ENCODE peak calls at places on chromosomes 4 and X, in ten cellular contexts. One of them, this sample, is unnamed.

GRCh38 chrX:134374294-134374693 is 85.7 kb upstream of the HPRT1 start:
- DNase-seq in psoas muscle: no peak
- DNase-seq in uterus: no peak
- DNase-seq in A549: no peak
- DNase-seq in tibial artery: no peak
- DNase-seq in keratinocyte: no peak
- DNase-seq in WTC11: no peak
- DNase-seq in fibroblast of the aortic adventitia: peak; percentile 4
- DNase-seq in MM.1S: peak; percentile 55
- DNase-seq in colonic mucosa: no peak
- DNase-seq in this sample: no peak

GRCh38 chrX:74286950-74287349 is 17.0 kb upstream of the ZCCHC13 start:
- DNase-seq in psoas muscle: no peak
- DNase-seq in uterus: no peak
- DNase-seq in A549: no peak
- DNase-seq in tibial artery: no peak
- DNase-seq in keratinocyte: no peak
- DNase-seq in WTC11: no peak
- DNase-seq in fibroblast of the aortic adventitia: peak; percentile 3
- DNase-seq in MM.1S: no peak
- DNase-seq in colonic mucosa: no peak
- DNase-seq in this sample: no peak

GRCh38 chrX:14529288-14529989 is at the start of gene GLRA2:
- DNase-seq in psoas muscle: no peak
- DNase-seq in uterus: peak; percentile 9
- DNase-seq in A549: peak; percentile 1
- DNase-seq in tibial artery: no peak
- DNase-seq in keratinocyte: no peak
- DNase-seq in WTC11: peak; percentile 52
- DNase-seq in fibroblast of the aortic adventitia: peak; percentile 2
- DNase-seq in MM.1S: peak; percentile 33
- DNase-seq in colonic mucosa: peak; percentile 52
- DNase-seq in this sample: peak; percentile 5

GRCh38 chrX:102126863-102127262 is 1.4 kb downstream of the TCEAL2 start:
- DNase-seq in psoas muscle: no peak
- DNase-seq in uterus: no peak
- DNase-seq in A549: no peak
- DNase-seq in tibial artery: no peak
- DNase-seq in keratinocyte: no peak
- DNase-seq in WTC11: no peak
- DNase-seq in fibroblast of the aortic adventitia: no peak
- DNase-seq in MM.1S: no peak
- DNase-seq in colonic mucosa: no peak
- DNase-seq in this sample: no peak

GRCh38 chrX:14030248-14030592 is 528 bp upstream of the GEMIN8 start:
- DNase-seq in psoas muscle: no peak
- DNase-seq in uterus: no peak
- DNase-seq in A549: no peak
- DNase-seq in tibial artery: no peak
- DNase-seq in keratinocyte: no peak
- DNase-seq in WTC11: no peak
- DNase-seq in fibroblast of the aortic adventitia: peak; percentile 54
- DNase-seq in MM.1S: no peak
- DNase-seq in colonic mucosa: no peak
- DNase-seq in this sample: peak; percentile 26

GRCh38 chrX:24149346-24150050 is at the start of gene ZFX:
- DNase-seq in psoas muscle: peak; percentile 81
- DNase-seq in uterus: peak; percentile 74
- DNase-seq in A549: no peak
- DNase-seq in tibial artery: peak; percentile 37
- DNase-seq in keratinocyte: no peak
- DNase-seq in WTC11: peak; percentile 39
- DNase-seq in fibroblast of the aortic adventitia: peak; percentile 64
- DNase-seq in MM.1S: peak; percentile 51
- DNase-seq in colonic mucosa: peak; percentile 76
- DNase-seq in this sample: peak; percentile 81

GRCh38 chr4:57763070-57763469 is 652.9 kb upstream of the IGFBP7 start:
- DNase-seq in psoas muscle: no peak
- DNase-seq in uterus: no peak
- DNase-seq in A549: no peak
- DNase-seq in tibial artery: no peak
- DNase-seq in keratinocyte: no peak
- DNase-seq in WTC11: no peak
- DNase-seq in fibroblast of the aortic adventitia: no peak
- DNase-seq in MM.1S: no peak
- DNase-seq in colonic mucosa: no peak
- DNase-seq in this sample: no peak

GRCh38 chr4:147678796-147679549 is 5.0 kb downstream of the PRMT9 start:
- DNase-seq in psoas muscle: no peak
- DNase-seq in uterus: no peak
- DNase-seq in A549: no peak
- DNase-seq in tibial artery: no peak
- DNase-seq in keratinocyte: no peak
- DNase-seq in WTC11: peak; percentile 74
- DNase-seq in fibroblast of the aortic adventitia: peak; percentile 51
- DNase-seq in MM.1S: peak; percentile 31
- DNase-seq in colonic mucosa: no peak
- DNase-seq in this sample: peak; percentile 50

GRCh38 chrX:111131572-111131971 is 35.6 kb downstream of the PAK3 start:
- DNase-seq in psoas muscle: no peak
- DNase-seq in uterus: no peak
- DNase-seq in A549: no peak
- DNase-seq in tibial artery: no peak
- DNase-seq in keratinocyte: no peak
- DNase-seq in WTC11: no peak
- DNase-seq in fibroblast of the aortic adventitia: no peak
- DNase-seq in MM.1S: no peak
- DNase-seq in colonic mucosa: no peak
- DNase-seq in this sample: no peak

GRCh38 chr4:186906722-186907121 is 183.1 kb upstream of the FAT1 start:
- DNase-seq in psoas muscle: no peak
- DNase-seq in uterus: no peak
- DNase-seq in A549: no peak
- DNase-seq in tibial artery: no peak
- DNase-seq in keratinocyte: no peak
- DNase-seq in WTC11: no peak
- DNase-seq in fibroblast of the aortic adventitia: no peak
- DNase-seq in MM.1S: no peak
- DNase-seq in colonic mucosa: no peak
- DNase-seq in this sample: no peak

GRCh38 chrX:82141942-82142341 is 940.0 kb downstream of the SH3BGRL start:
- DNase-seq in psoas muscle: no peak
- DNase-seq in uterus: no peak
- DNase-seq in A549: no peak
- DNase-seq in tibial artery: no peak
- DNase-seq in keratinocyte: no peak
- DNase-seq in WTC11: no peak
- DNase-seq in fibroblast of the aortic adventitia: no peak
- DNase-seq in MM.1S: peak; percentile 72
- DNase-seq in colonic mucosa: no peak
- DNase-seq in this sample: no peak

GRCh38 chrX:51281758-51282318 is 50.8 kb upstream of the NUDT10 start:
- DNase-seq in psoas muscle: no peak
- DNase-seq in uterus: no peak
- DNase-seq in A549: no peak
- DNase-seq in tibial artery: no peak
- DNase-seq in keratinocyte: no peak
- DNase-seq in WTC11: no peak
- DNase-seq in fibroblast of the aortic adventitia: no peak
- DNase-seq in MM.1S: no peak
- DNase-seq in colonic mucosa: no peak
- DNase-seq in this sample: no peak

GRCh38 chr4:84995386-84995785 is 28.9 kb upstream of the WDFY3 start:
- DNase-seq in psoas muscle: no peak
- DNase-seq in uterus: no peak
- DNase-seq in A549: no peak
- DNase-seq in tibial artery: no peak
- DNase-seq in keratinocyte: no peak
- DNase-seq in WTC11: no peak
- DNase-seq in fibroblast of the aortic adventitia: no peak
- DNase-seq in MM.1S: no peak
- DNase-seq in colonic mucosa: no peak
- DNase-seq in this sample: no peak

GRCh38 chr4:126794363-126794762 is 838.4 kb upstream of the INTU start:
- DNase-seq in psoas muscle: no peak
- DNase-seq in uterus: no peak
- DNase-seq in A549: no peak
- DNase-seq in tibial artery: no peak
- DNase-seq in keratinocyte: no peak
- DNase-seq in WTC11: no peak
- DNase-seq in fibroblast of the aortic adventitia: peak; percentile 35
- DNase-seq in MM.1S: no peak
- DNase-seq in colonic mucosa: no peak
- DNase-seq in this sample: no peak

GRCh38 chr4:102730968-102731533 is 29.7 kb downstream of the MANBA start:
- DNase-seq in psoas muscle: no peak
- DNase-seq in uterus: no peak
- DNase-seq in A549: no peak
- DNase-seq in tibial artery: no peak
- DNase-seq in keratinocyte: no peak
- DNase-seq in WTC11: peak; percentile 51
- DNase-seq in fibroblast of the aortic adventitia: no peak
- DNase-seq in MM.1S: no peak
- DNase-seq in colonic mucosa: no peak
- DNase-seq in this sample: no peak
- TF ChIP-seq CTCF in psoas muscle: no peak
- TF ChIP-seq CTCF in uterus: no peak
- TF ChIP-seq CTCF in A549: no peak
- TF ChIP-seq CTCF in tibial artery: no peak
- TF ChIP-seq CTCF in keratinocyte: peak; percentile 12
- TF ChIP-seq CTCF in WTC11: no peak
- TF ChIP-seq CTCF in fibroblast of the aortic adventitia: no peak
- TF ChIP-seq CTCF in MM.1S: no peak
- TF ChIP-seq CTCF in colonic mucosa: no peak
- TF ChIP-seq CTCF in this sample: no peak

DNA sequence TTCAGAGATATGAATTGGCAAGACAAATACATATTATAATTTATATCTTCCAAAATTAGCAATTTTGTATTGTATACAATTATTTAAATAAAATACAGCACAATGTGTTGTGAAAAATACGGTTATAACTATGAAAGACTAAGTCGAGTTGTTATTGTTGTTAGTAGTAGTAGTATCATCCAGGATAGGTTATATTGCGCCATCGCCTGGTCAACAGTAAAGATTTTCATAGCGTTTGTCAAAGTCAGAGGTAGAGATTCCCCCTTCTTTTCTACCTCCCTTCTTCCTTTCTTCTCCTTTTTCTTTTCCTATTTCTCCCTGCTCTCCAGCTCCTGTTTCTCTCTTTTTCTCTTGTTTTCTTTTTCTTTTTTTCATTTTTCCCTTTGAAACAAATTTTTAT is 499.1 kb upstream of the EPHA5 start:
- DNase-seq in psoas muscle: no peak
- DNase-seq in uterus: no peak
- DNase-seq in A549: no peak
- DNase-seq in tibial artery: no peak
- DNase-seq in keratinocyte: no peak
- DNase-seq in WTC11: no peak
- DNase-seq in fibroblast of the aortic adventitia: peak; percentile 63
- DNase-seq in MM.1S: no peak
- DNase-seq in colonic mucosa: no peak
- DNase-seq in this sample: no peak
- TF ChIP-seq CTCF in psoas muscle: no peak
- TF ChIP-seq CTCF in uterus: no peak
- TF ChIP-seq CTCF in A549: no peak
- TF ChIP-seq CTCF in tibial artery: no peak
- TF ChIP-seq CTCF in keratinocyte: no peak
- TF ChIP-seq CTCF in WTC11: no peak
- TF ChIP-seq CTCF in fibroblast of the aortic adventitia: no peak
- TF ChIP-seq CTCF in MM.1S: no peak
- TF ChIP-seq CTCF in colonic mucosa: no peak
- TF ChIP-seq CTCF in this sample: no peak

GRCh38 chrX:46381630-46382029 is 163.6 kb downstream of the ZNF674 start:
- DNase-seq in psoas muscle: no peak
- DNase-seq in uterus: no peak
- DNase-seq in A549: no peak
- DNase-seq in tibial artery: no peak
- DNase-seq in keratinocyte: no peak
- DNase-seq in WTC11: peak; percentile 30
- DNase-seq in fibroblast of the aortic adventitia: peak; percentile 14
- DNase-seq in MM.1S: peak; percentile 62
- DNase-seq in colonic mucosa: no peak
- DNase-seq in this sample: peak; percentile 47

GRCh38 chrX:46375831-46376230 is 169.4 kb downstream of the ZNF674 start:
- DNase-seq in psoas muscle: no peak
- DNase-seq in uterus: no peak
- DNase-seq in A549: peak; percentile 15
- DNase-seq in tibial artery: no peak
- DNase-seq in keratinocyte: no peak
- DNase-seq in WTC11: no peak
- DNase-seq in fibroblast of the aortic adventitia: no peak
- DNase-seq in MM.1S: no peak
- DNase-seq in colonic mucosa: no peak
- DNase-seq in this sample: no peak

GRCh38 chrX:46374371-46374770 is 170.8 kb downstream of the ZNF674 start:
- DNase-seq in psoas muscle: no peak
- DNase-seq in uterus: no peak
- DNase-seq in A549: no peak
- DNase-seq in tibial artery: no peak
- DNase-seq in keratinocyte: no peak
- DNase-seq in WTC11: no peak
- DNase-seq in fibroblast of the aortic adventitia: no peak
- DNase-seq in MM.1S: no peak
- DNase-seq in colonic mucosa: no peak
- DNase-seq in this sample: no peak

GRCh38 chrX:46380148-46380752 is 165.0 kb downstream of the ZNF674 start:
- DNase-seq in psoas muscle: no peak
- DNase-seq in uterus: no peak
- DNase-seq in A549: no peak
- DNase-seq in tibial artery: no peak
- DNase-seq in keratinocyte: no peak
- DNase-seq in WTC11: no peak
- DNase-seq in fibroblast of the aortic adventitia: no peak
- DNase-seq in MM.1S: peak; percentile 14
- DNase-seq in colonic mucosa: no peak
- DNase-seq in this sample: no peak

GRCh38 chrX:46376246-46376885 is 168.9 kb downstream of the ZNF674 start:
- DNase-seq in psoas muscle: no peak
- DNase-seq in uterus: no peak
- DNase-seq in A549: peak; percentile 59
- DNase-seq in tibial artery: no peak
- DNase-seq in keratinocyte: no peak
- DNase-seq in WTC11: peak; percentile 11
- DNase-seq in fibroblast of the aortic adventitia: peak; percentile 71
- DNase-seq in MM.1S: peak; percentile 31
- DNase-seq in colonic mucosa: peak; percentile 22
- DNase-seq in this sample: peak; percentile 26
- TF ChIP-seq CTCF in psoas muscle: peak; percentile 11
- TF ChIP-seq CTCF in uterus: peak; percentile 29
- TF ChIP-seq CTCF in A549: peak; percentile 73
- TF ChIP-seq CTCF in tibial artery: peak; percentile 30
- TF ChIP-seq CTCF in keratinocyte: peak; percentile 63
- TF ChIP-seq CTCF in WTC11: no peak
- TF ChIP-seq CTCF in fibroblast of the aortic adventitia: peak; percentile 41
- TF ChIP-seq CTCF in MM.1S: peak; percentile 27
- TF ChIP-seq CTCF in colonic mucosa: peak; percentile 22
- TF ChIP-seq CTCF in this sample: no peak

DNA sequence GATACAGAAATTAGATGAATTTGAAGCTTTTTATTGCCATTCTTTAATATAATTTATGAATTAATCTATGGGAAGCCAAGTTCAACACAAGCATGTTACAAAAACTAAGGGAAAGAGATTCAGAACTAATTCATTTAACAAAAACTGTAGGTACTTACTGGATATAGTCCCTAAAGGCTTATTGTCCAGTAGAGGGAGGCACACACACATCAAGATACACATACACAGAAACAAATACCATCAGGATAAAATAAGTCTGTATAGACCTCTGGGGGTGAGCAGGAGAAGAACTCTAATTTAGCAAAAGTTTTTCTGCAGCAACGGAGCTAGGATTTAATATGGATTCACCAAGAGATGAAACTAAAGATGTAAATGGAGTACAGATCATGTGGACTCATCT is 83.0 kb upstream of the IL13RA1 start:
- DNase-seq in psoas muscle: no peak
- DNase-seq in uterus: no peak
- DNase-seq in A549: peak; percentile 46
- DNase-seq in tibial artery: no peak
- DNase-seq in keratinocyte: no peak
- DNase-seq in WTC11: no peak
- DNase-seq in fibroblast of the aortic adventitia: peak; percentile 40
- DNase-seq in MM.1S: no peak
- DNase-seq in colonic mucosa: no peak
- DNase-seq in this sample: peak; percentile 2
- TF ChIP-seq CTCF in psoas muscle: peak; percentile 52
- TF ChIP-seq CTCF in uterus: peak; percentile 35
- TF ChIP-seq CTCF in A549: peak; percentile 69
- TF ChIP-seq CTCF in tibial artery: peak; percentile 25
- TF ChIP-seq CTCF in keratinocyte: peak; percentile 22
- TF ChIP-seq CTCF in WTC11: no peak
- TF ChIP-seq CTCF in fibroblast of the aortic adventitia: peak; percentile 36
- TF ChIP-seq CTCF in MM.1S: peak; percentile 25
- TF ChIP-seq CTCF in colonic mucosa: peak; percentile 22
- TF ChIP-seq CTCF in this sample: no peak